ENCODE peak calls at places on chromosomes 3 and 15, in eight cellular contexts. C is neural progenitor cell; P is CD8-positive, alpha-beta T cell; A is kidney; R is SK-N-SH; E is A549; X is heart right ventricle; J is left lung. T is an unnamed sample. For H3K4me1 and H3K9me3, the result is how much of the 10 kb centered on the place peaks cover.

GRCh38 chr15:47523669-47524068 is 193.6 kb upstream of the SEMA6D start:
- DNase-seq in P (no peak), C (no peak), A (no peak), J (no peak), X (no peak), R (no peak), E (no peak), T (no peak)

GRCh38 chr3:111227216-111227615 is 155.6 kb downstream of the NECTIN3 start:
- DNase-seq in R (no peak), A (no peak), J (no peak), X (no peak), P (no peak), C (no peak), E (no peak), T (no peak)

GRCh38 chr3:56593455-56594158 is 36.6 kb downstream of the CCDC66 start:
- DNase-seq in R (no peak), J (no peak), A (no peak), C (no peak), E (no peak), P (peak), X (no peak), T (no peak)

GRCh38 chr3:162338514-162338913 is 841.9 kb downstream of the OTOL1 start:
- DNase-seq in A (no peak), X (no peak), P (no peak), J (no peak), C (no peak), R (no peak), E (no peak), T (no peak)

GRCh38 chr3:169498336-169498735 is 165.2 kb downstream of the MECOM start:
- DNase-seq in A (no peak), X (no peak), R (no peak), E (no peak), C (no peak), J (no peak), P (no peak), T (no peak)

GRCh38 chr3:183265157-183265642 is 12.1 kb downstream of the B3GNT5 start:
- DNase-seq in C (peak), X (peak), P (no peak), E (no peak), J (no peak), R (no peak), A (no peak), T (no peak)

GRCh38 chr3:81554348-81554747 is 207.1 kb downstream of the GBE1 start:
- DNase-seq in A (no peak), R (no peak), E (no peak), C (no peak), X (no peak), J (no peak), P (no peak), T (no peak)

GRCh38 chr3:87307805-87308204 is 31.4 kb upstream of the POU1F1 start:
- DNase-seq in P (no peak), E (no peak), A (no peak), C (no peak), X (no peak), R (no peak), J (no peak), T (no peak)

GRCh38 chr15:35705885-35706590 is 160.1 kb upstream of the DPH6 start:
- DNase-seq in P (no peak), R (no peak), X (no peak), C (no peak), J (no peak), A (no peak), E (no peak), T (no peak)

GRCh38 chr3:131728898-131729297 is 226.1 kb upstream of the MRPL3 start:
- DNase-seq in J (no peak), A (no peak), C (no peak), P (no peak), X (no peak), E (peak), R (no peak), T (no peak)

GRCh38 chr3:30944124-30944523 is 49.7 kb upstream of the GADL1 start:
- DNase-seq in R (no peak), E (no peak), A (no peak), J (no peak), C (no peak), X (no peak), P (no peak), T (no peak)
- H3K4me1 ChIP-seq in R (under half), E (under half), A (under half), J (under half), C (under half), X (under half), P (under half), T (under half)

GRCh38 chr3:46764206-46764605 is 46.5 kb upstream of the PRSS50 start:
- DNase-seq in X (no peak), P (no peak), R (no peak), C (no peak), E (no peak), A (no peak), J (no peak), T (no peak)
- H3K9me3 ChIP-seq in X (half or more), P (under half), R (under half), C (under half), E (under half), A (under half), J (under half), T (under half)

DNA sequence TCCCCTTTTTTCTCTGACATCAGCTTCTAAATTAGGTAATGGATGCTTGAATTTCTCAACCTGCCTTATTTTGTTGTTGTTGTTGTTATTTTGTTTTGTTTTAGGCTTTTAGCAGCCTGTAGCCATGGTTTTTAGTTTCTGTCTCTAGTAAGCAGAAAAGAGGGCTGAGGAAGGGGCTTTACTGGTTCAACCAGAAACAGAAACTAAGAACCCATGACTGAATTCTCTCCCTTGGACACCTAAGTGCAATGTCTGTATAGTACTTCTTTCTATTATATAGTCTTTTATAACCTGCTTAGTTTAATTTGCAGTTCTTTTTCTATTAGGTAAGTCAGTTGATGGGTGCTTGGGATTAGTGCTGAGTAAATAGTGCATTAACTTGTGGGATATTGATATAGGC is 129.0 kb downstream of the BBX start:
- DNase-seq in R (no peak), X (no peak), E (no peak), J (no peak), P (no peak), A (no peak), C (no peak), T (no peak)
- H3K27ac ChIP-seq in R (no peak), X (no peak), E (no peak), J (no peak), P (no peak), A (no peak), C (no peak), T (no peak)

DNA sequence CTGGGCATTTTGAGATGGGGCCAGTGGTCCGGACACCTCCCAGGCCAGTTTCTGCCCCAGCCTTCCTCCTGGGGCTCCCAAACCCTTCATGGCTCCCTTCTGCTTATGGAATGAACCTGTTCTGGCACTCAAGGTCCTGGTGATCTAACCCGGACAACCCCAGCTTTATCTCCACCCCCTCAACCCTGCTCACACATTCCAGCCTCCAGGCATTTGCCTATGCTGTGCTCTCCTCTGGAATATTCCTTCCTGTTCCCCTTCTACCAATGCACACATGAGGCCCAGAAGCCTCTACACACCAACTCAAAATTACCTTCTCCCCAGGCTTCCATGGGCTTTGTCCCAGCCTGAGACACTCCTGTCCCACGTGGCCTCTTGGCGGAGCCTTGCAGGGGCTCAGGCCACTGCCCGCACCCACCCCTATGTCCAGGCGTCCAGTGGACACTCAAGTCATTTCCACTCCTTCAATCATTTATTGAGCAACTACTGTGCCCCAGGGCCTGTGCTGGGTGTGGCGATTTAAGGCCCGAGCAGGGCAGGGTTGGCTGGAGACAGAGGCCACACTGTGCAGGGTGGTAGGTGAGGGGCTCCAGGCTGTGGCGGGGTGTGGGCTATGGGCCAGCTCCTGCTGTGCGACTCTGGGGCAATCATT is 18.8 kb downstream of the PLXND1 start:
- DNase-seq in E (no peak), R (no peak), C (no peak), X (no peak), J (no peak), P (no peak), A (no peak), T (no peak)
- H3K4me1 ChIP-seq in E (under half), R (under half), C (under half), X (half or more), J (under half), P (under half), A (under half), T (under half)

GRCh38 chr3:31094048-31094447 is 199.6 kb upstream of the GADL1 start:
- DNase-seq in J (no peak), X (no peak), E (peak), C (no peak), P (no peak), A (no peak), R (no peak), T (no peak)

GRCh38 chr3:31092748-31093607 is 198.5 kb upstream of the GADL1 start:
- DNase-seq in R (no peak), X (no peak), J (no peak), C (no peak), E (no peak), A (no peak), P (no peak), T (no peak)

GRCh38 chr3:31091748-31092147 is 197.3 kb upstream of the GADL1 start:
- DNase-seq in C (no peak), P (no peak), R (no peak), E (no peak), X (no peak), A (no peak), J (no peak), T (no peak)

GRCh38 chr3:31095254-31095653 is 200.8 kb upstream of the GADL1 start:
- DNase-seq in E (no peak), X (no peak), R (no peak), J (no peak), P (no peak), A (no peak), C (no peak), T (no peak)

DNA sequence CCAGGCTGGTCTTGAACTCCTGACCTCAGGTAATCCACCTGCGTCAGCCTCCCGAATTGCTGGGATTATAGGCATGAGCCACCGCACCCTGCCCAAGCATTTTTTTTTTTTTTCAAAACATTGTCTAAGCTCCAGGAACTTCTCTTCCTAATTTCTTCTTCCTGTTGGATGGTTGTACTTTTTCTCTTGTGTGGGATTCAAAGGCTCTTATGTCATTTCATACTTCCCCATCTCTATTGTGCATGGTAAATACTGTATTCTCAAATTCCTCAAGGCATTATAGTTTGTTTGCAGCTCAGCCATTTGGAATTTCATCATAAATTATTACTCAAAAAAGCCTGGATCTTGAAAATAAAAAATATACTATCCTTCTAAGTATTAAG is 199.1 kb upstream of the GADL1 start:
- DNase-seq in R (no peak), E (no peak), A (no peak), C (no peak), X (no peak), P (no peak), J (no peak), T (no peak)
- H3K9me3 ChIP-seq in R (under half), E (under half), A (under half), C (under half), X (under half), P (under half), J (under half), T (under half)

DNA sequence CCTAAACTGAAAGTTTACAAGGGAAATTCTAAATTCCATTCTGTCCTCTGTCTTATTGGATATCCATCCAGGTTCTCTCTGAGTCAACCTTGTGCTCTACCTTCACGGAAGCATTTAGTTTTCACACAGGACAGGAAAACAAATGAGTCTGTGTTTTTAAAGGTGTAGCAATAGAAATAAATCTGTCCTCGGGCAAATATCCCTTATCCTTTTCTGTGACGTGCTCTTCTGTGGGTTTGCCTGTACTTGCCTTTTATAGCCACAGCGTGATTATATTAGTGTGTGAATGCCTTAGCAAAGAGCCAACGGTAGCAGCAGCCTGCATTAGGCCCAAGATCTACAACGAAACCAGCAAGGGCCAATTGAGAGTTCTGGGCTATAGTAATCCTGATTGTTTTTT is 127.2 kb upstream of the PLSCR5 start:
- DNase-seq in A (no peak), C (no peak), R (no peak), J (no peak), X (no peak), P (no peak), E (no peak), T (no peak)
- H3K27ac ChIP-seq in A (no peak), C (no peak), R (no peak), J (no peak), X (no peak), P (no peak), E (no peak), T (no peak)

T was measured in right atrium auricular region.